ENCODE peak calls at places on chromosomes 6 and 20, in seven cellular contexts. One of them, this sample, is unnamed.
A peak's percentile ranks its signal among the peaks of the same experiment; 100 is the strongest.

GRCh38 chr6:29731281-29731680 is 8.0 kb downstream of the HLA-F start:
- DNase-seq in colonic mucosa: no peak
- DNase-seq in BJ: no peak
- DNase-seq in heart left ventricle: no peak
- DNase-seq in IMR-90: no peak
- DNase-seq in left lung: no peak
- DNase-seq in AG09309: no peak
- DNase-seq in this sample: no peak

GRCh38 chr6:54072708-54073313 is 38.4 kb upstream of the MLIP start:
- DNase-seq in colonic mucosa: no peak
- DNase-seq in AG09309: no peak
- DNase-seq in IMR-90: no peak
- DNase-seq in heart left ventricle: no peak
- DNase-seq in left lung: no peak
- DNase-seq in BJ: no peak
- DNase-seq in this sample: no peak

GRCh38 chr20:23332467-23332866 is 18.1 kb upstream of the NXT1 start:
- DNase-seq in colonic mucosa: no peak
- DNase-seq in heart left ventricle: no peak
- DNase-seq in AG09309: no peak
- DNase-seq in left lung: no peak
- DNase-seq in BJ: no peak
- DNase-seq in IMR-90: no peak
- DNase-seq in this sample: no peak

GRCh38 chr6:36353411-36353915 is 16.8 kb upstream of the BNIP5 start:
- DNase-seq in BJ: no peak
- DNase-seq in heart left ventricle: no peak
- DNase-seq in AG09309: no peak
- DNase-seq in left lung: no peak
- DNase-seq in colonic mucosa: no peak
- DNase-seq in IMR-90: peak; percentile 38
- DNase-seq in this sample: no peak

GRCh38 chr6:125528614-125529013 is 220.8 kb upstream of the HEY2 start:
- DNase-seq in AG09309: no peak
- DNase-seq in colonic mucosa: no peak
- DNase-seq in heart left ventricle: no peak
- DNase-seq in left lung: peak; percentile 31
- DNase-seq in BJ: no peak
- DNase-seq in IMR-90: no peak
- DNase-seq in this sample: no peak

GRCh38 chr20:52524865-52525264 is 333.3 kb upstream of the ZFP64 start:
- DNase-seq in colonic mucosa: no peak
- DNase-seq in AG09309: no peak
- DNase-seq in IMR-90: peak; percentile 59
- DNase-seq in heart left ventricle: no peak
- DNase-seq in left lung: no peak
- DNase-seq in BJ: no peak
- DNase-seq in this sample: no peak

GRCh38 chr6:135066397-135066796 is 11.8 kb upstream of the HBS1L start:
- DNase-seq in BJ: no peak
- DNase-seq in heart left ventricle: no peak
- DNase-seq in IMR-90: no peak
- DNase-seq in colonic mucosa: no peak
- DNase-seq in AG09309: no peak
- DNase-seq in left lung: no peak
- DNase-seq in this sample: peak; percentile 26

GRCh38 chr6:148671952-148672351 is 74.9 kb upstream of the UST start:
- DNase-seq in BJ: no peak
- DNase-seq in left lung: no peak
- DNase-seq in IMR-90: no peak
- DNase-seq in AG09309: no peak
- DNase-seq in colonic mucosa: no peak
- DNase-seq in heart left ventricle: no peak
- DNase-seq in this sample: no peak

GRCh38 chr6:110446405-110446804 is 30.0 kb downstream of the SLC22A16 start:
- DNase-seq in left lung: no peak
- DNase-seq in AG09309: no peak
- DNase-seq in colonic mucosa: no peak
- DNase-seq in IMR-90: no peak
- DNase-seq in heart left ventricle: no peak
- DNase-seq in BJ: no peak
- DNase-seq in this sample: no peak

DNA sequence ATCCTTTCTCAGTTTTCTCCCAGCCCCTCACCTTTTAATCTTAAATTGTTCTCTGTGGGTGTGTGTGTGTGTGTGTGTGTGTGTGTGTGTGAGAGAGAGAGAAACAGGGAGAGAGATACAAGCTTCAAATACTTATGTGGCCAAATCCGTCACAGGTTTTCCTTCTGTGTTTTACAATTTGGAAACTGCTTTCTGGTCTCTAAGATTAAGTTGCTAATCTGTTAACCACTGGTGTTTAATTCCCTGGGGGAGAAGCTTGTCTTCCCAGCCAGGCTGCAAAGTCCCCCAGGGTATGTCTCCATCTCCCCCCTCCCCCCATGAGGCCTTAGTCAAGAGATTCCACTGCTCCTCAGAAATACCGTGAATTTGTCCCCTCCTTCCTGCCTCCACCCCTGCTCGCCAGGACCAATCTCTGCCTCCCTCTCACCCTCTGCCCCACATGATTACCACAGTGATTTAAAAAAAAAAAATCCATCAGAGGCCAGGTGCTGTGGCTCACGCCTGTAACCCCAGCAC is 49.0 kb downstream of the RIPOR3 start:
- DNase-seq in left lung: no peak
- DNase-seq in BJ: no peak
- DNase-seq in colonic mucosa: no peak
- DNase-seq in heart left ventricle: no peak
- DNase-seq in AG09309: no peak
- DNase-seq in IMR-90: no peak
- DNase-seq in this sample: no peak
- H3K4me3 ChIP-seq in left lung: no peak overlapping the region
- H3K4me3 ChIP-seq in BJ: no peak overlapping the region
- H3K4me3 ChIP-seq in colonic mucosa: no peak overlapping the region
- H3K4me3 ChIP-seq in heart left ventricle: no peak overlapping the region
- H3K4me3 ChIP-seq in AG09309: no peak overlapping the region
- H3K4me3 ChIP-seq in IMR-90: no peak overlapping the region
- H3K4me3 ChIP-seq in this sample: no peak overlapping the region

DNA sequence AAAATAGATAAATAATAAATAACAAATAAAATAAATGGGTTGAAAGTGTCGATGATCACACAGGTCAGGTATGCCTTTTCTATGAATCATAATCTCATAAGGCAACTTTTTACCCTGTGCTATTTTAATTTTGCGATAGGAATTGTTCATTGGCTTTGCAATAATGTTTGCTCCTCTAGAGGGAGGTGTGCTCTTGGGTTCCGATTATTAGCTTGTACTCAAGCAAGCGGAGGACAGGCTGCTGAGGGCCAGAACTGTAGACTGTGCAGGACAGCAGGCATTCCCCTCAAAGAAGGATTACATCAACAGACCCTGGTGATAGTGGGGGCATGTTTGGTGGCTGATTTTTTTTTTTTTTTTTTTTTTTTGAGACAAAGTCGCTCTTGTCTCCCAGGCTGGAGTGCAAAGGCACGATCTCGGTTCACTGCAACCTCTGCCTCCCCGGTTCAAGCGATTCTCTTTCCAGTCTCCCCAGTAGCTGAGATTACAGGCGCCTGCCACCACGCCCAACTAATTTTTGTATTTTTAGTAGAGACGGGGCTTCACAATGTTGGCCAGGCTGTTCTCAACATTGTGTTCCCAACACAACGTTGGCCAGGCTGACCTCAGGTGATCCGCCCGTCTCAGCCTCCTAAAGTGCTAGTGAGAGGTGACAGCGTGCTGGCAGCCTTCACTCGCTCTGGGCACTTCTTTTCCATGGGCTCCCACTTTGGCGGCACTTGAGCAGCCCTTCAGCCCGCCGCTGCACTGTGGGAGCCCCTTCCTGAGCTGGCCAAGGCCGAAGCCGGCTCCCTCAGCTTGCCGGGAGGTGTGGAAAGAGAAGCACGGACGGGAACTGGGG is 35.6 kb downstream of the RIOK1 start:
- DNase-seq in left lung: no peak
- DNase-seq in IMR-90: peak; percentile 41
- DNase-seq in colonic mucosa: no peak
- DNase-seq in BJ: no peak
- DNase-seq in AG09309: peak; percentile 33
- DNase-seq in heart left ventricle: no peak
- DNase-seq in this sample: no peak
- TF ChIP-seq CTCF in left lung: peak; percentile 41
- TF ChIP-seq CTCF in IMR-90: peak; percentile 54
- TF ChIP-seq CTCF in colonic mucosa: peak; percentile 40
- TF ChIP-seq CTCF in BJ: peak; percentile 45
- TF ChIP-seq CTCF in AG09309: peak; percentile 69
- TF ChIP-seq CTCF in heart left ventricle: peak; percentile 38
- TF ChIP-seq CTCF in this sample: peak; percentile 38

GRCh38 chr6:104954091-104954797 is 2.7 kb upstream of the LIN28B start:
- DNase-seq in AG09309: no peak
- DNase-seq in BJ: no peak
- DNase-seq in left lung: no peak
- DNase-seq in colonic mucosa: no peak
- DNase-seq in IMR-90: no peak
- DNase-seq in heart left ventricle: no peak
- DNase-seq in this sample: no peak

GRCh38 chr6:104956663-104957294 is at the start of gene LIN28B:
- DNase-seq in left lung: no peak
- DNase-seq in colonic mucosa: no peak
- DNase-seq in BJ: no peak
- DNase-seq in AG09309: no peak
- DNase-seq in heart left ventricle: no peak
- DNase-seq in IMR-90: no peak
- DNase-seq in this sample: no peak

GRCh38 chr6:104957301-104958177 is 632 bp downstream of the LIN28B start:
- DNase-seq in AG09309: no peak
- DNase-seq in colonic mucosa: no peak
- DNase-seq in heart left ventricle: no peak
- DNase-seq in left lung: no peak
- DNase-seq in IMR-90: no peak
- DNase-seq in BJ: no peak
- DNase-seq in this sample: no peak

GRCh38 chr6:104955491-104955890 is 1.4 kb upstream of the LIN28B start:
- DNase-seq in AG09309: no peak
- DNase-seq in colonic mucosa: no peak
- DNase-seq in BJ: no peak
- DNase-seq in IMR-90: no peak
- DNase-seq in heart left ventricle: no peak
- DNase-seq in left lung: no peak
- DNase-seq in this sample: no peak

GRCh38 chr6:104955927-104956662 is 812 bp upstream of the LIN28B start:
- DNase-seq in heart left ventricle: no peak
- DNase-seq in AG09309: no peak
- DNase-seq in left lung: no peak
- DNase-seq in colonic mucosa: no peak
- DNase-seq in BJ: no peak
- DNase-seq in IMR-90: no peak
- DNase-seq in this sample: no peak
- H3K4me3 ChIP-seq in heart left ventricle: no peak overlapping the region
- H3K4me3 ChIP-seq in AG09309: no peak overlapping the region
- H3K4me3 ChIP-seq in left lung: no peak overlapping the region
- H3K4me3 ChIP-seq in colonic mucosa: no peak overlapping the region
- H3K4me3 ChIP-seq in BJ: no peak overlapping the region
- H3K4me3 ChIP-seq in IMR-90: no peak overlapping the region
- H3K4me3 ChIP-seq in this sample: no peak overlapping the region

GRCh38 chr20:33838035-33838864 is 27.1 kb downstream of the CHMP4B start:
- DNase-seq in left lung: no peak
- DNase-seq in colonic mucosa: no peak
- DNase-seq in AG09309: no peak
- DNase-seq in heart left ventricle: no peak
- DNase-seq in IMR-90: no peak
- DNase-seq in BJ: no peak
- DNase-seq in this sample: no peak
- TF ChIP-seq CTCF in left lung: no peak
- TF ChIP-seq CTCF in colonic mucosa: no peak
- TF ChIP-seq CTCF in AG09309: no peak
- TF ChIP-seq CTCF in heart left ventricle: no peak
- TF ChIP-seq CTCF in IMR-90: no peak
- TF ChIP-seq CTCF in BJ: no peak
- TF ChIP-seq CTCF in this sample: peak; percentile 23

DNA sequence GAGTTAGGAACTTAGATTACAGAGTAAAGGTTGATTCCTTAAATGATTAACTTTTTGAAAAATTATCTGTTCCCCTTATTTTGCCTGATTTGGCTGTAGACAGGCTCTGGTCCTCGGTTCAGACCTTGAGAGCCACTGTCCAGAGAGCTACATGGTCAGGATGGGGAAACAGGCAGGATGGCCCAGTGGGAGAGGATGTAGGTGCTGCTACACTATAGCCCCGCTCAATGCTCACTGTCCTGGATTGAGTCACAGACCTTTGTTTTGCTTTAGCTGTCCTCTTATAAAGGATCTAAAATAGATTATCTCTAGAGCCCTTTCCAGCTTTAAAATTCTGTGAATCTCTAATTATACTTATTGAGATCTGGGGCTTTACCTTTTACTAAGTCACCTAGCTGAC is 1.3 kb upstream of the FBXO30 start:
- DNase-seq in left lung: no peak
- DNase-seq in IMR-90: peak; percentile 40
- DNase-seq in heart left ventricle: no peak
- DNase-seq in BJ: no peak
- DNase-seq in AG09309: no peak
- DNase-seq in colonic mucosa: peak; percentile 17
- DNase-seq in this sample: peak; percentile 13
- H3K4me3 ChIP-seq in left lung: no peak overlapping the region
- H3K4me3 ChIP-seq in IMR-90: peak overlapping the region; percentile 99
- H3K4me3 ChIP-seq in heart left ventricle: peak overlapping the region; percentile 79
- H3K4me3 ChIP-seq in BJ: peak overlapping the region; percentile 57
- H3K4me3 ChIP-seq in AG09309: peak overlapping the region; percentile 76
- H3K4me3 ChIP-seq in colonic mucosa: peak overlapping the region; percentile 66
- H3K4me3 ChIP-seq in this sample: peak overlapping the region; percentile 74